ENCODE peak calls at places on chromosome X, in four cellular contexts. Z is K562, X is H1, T is SK-N-SH. W is an unnamed sample.
A peak's percentile ranks its signal among the peaks of the same experiment; 100 is the strongest.

GRCh38 chrX:34586936-34587335 is 70.1 kb downstream of the TMEM47 start:
- DNase-seq in Z (no peak), T (no peak), X (no peak), W (no peak)

GRCh38 chrX:71017396-71017939 is 50.7 kb downstream of the SNX12 start:
- DNase-seq in X (no peak), T (no peak), Z (no peak), W (no peak)

GRCh38 chrX:97328853-97329252 is 445.1 kb downstream of the RPA4 start:
- DNase-seq in X (no peak), T (peak; percentile 20), Z (no peak), W (no peak)

GRCh38 chrX:460116-460515 is 73.4 kb upstream of the PPP2R3B start:
- DNase-seq in Z (no peak), T (no peak), X (no peak), W (no peak)

GRCh38 chrX:119694601-119695534 is 1.9 kb upstream of the SEPTIN6 start:
- DNase-seq in T (peak; percentile 17), Z (no peak), X (peak; percentile 48), W (peak; percentile 28)

GRCh38 chrX:97314348-97314747 is 430.6 kb downstream of the RPA4 start:
- DNase-seq in Z (no peak), X (no peak), T (no peak), W (no peak)

GRCh38 chrX:789096-789495 is 158.5 kb downstream of the SHOX start:
- DNase-seq in T (no peak), Z (no peak), X (no peak), W (no peak)

GRCh38 chrX:149493567-149494562 is 11.2 kb downstream of the IDS start:
- DNase-seq in T (no peak), X (no peak), Z (peak; percentile 14), W (no peak)

GRCh38 chrX:33831211-33831610 is 300.9 kb downstream of the FAM47A start:
- DNase-seq in T (no peak), Z (no peak), X (no peak), W (no peak)

GRCh38 chrX:13816899-13817298 is at the start of gene GPM6B:
- DNase-seq in Z (no peak), X (peak; percentile 46), T (no peak), W (no peak)

GRCh38 chrX:110437686-110438085 is 79.0 kb downstream of the RTL9 start:
- DNase-seq in Z (no peak), T (no peak), X (no peak), W (no peak)

GRCh38 chrX:36867143-36867542 is 141.0 kb upstream of the FAM47C start:
- DNase-seq in Z (peak; percentile 7), T (peak; percentile 5), X (no peak), W (no peak)

GRCh38 chrX:54633641-54634040 is 103.6 kb downstream of the GNL3L start:
- DNase-seq in Z (no peak), X (no peak), T (no peak), W (peak; percentile 29)

GRCh38 chrX:139720136-139720535 is 12.2 kb upstream of the MCF2 start:
- DNase-seq in Z (no peak), X (peak; percentile 42), T (no peak), W (peak; percentile 11)

GRCh38 chrX:9341305-9342201 is 123.3 kb upstream of the TBL1X start:
- DNase-seq in Z (peak; percentile 59), X (no peak), T (peak; percentile 63), W (no peak)

GRCh38 chrX:31435592-31435991 is 363.8 kb upstream of the FTHL17 start:
- DNase-seq in X (peak; percentile 60), T (no peak), Z (no peak), W (peak; percentile 71)

GRCh38 chrX:55522577-55523254 is 33.1 kb upstream of the USP51 start:
- DNase-seq in X (no peak), Z (no peak), T (no peak), W (no peak)

GRCh38 chrX:104324871-104325585 is 70.3 kb upstream of the ESX1 start:
- DNase-seq in T (no peak), Z (no peak), X (no peak), W (no peak)

GRCh38 chrX:150211988-150212387 is 151.1 kb upstream of the MAMLD1 start:
- DNase-seq in X (no peak), T (no peak), Z (no peak), W (no peak)

GRCh38 chrX:8025705-8026104 is 98.5 kb upstream of the PNPLA4 start:
- DNase-seq in X (no peak), Z (no peak), T (no peak), W (no peak)

GRCh38 chrX:107741318-107741813 is 34.2 kb downstream of the TSC22D3 start:
- DNase-seq in T (no peak), X (no peak), Z (no peak), W (no peak)

GRCh38 chrX:74510401-74510800 is 89.1 kb downstream of the SLC16A2 start:
- DNase-seq in Z (no peak), T (no peak), X (no peak), W (no peak)

GRCh38 chrX:109268340-109268739 is 213.5 kb downstream of the GUCY2F start:
- DNase-seq in X (no peak), T (no peak), Z (no peak), W (no peak)

GRCh38 chrX:105610401-105610800 is 211.9 kb upstream of the NRK start:
- DNase-seq in T (no peak), Z (no peak), X (no peak), W (no peak)

GRCh38 chrX:281166-281999 is at the start of gene PLCXD1:
- DNase-seq in T (peak; percentile 84), X (peak; percentile 80), Z (peak; percentile 69), W (peak; percentile 90)

GRCh38 chrX:2875798-2876399 is 47.2 kb downstream of the GYG2 start:
- DNase-seq in Z (no peak), X (no peak), T (peak; percentile 20), W (no peak)

GRCh38 chrX:10441464-10441863 is 178.9 kb downstream of the MID1 start:
- DNase-seq in T (no peak), X (no peak), Z (no peak), W (no peak)

GRCh38 chrX:17744896-17745523 is 7.7 kb downstream of the SCML1 start:
- DNase-seq in Z (no peak), T (no peak), X (no peak), W (no peak)

GRCh38 chrX:107700317-107700774 is 72.0 kb downstream of the PRPS1 start:
- DNase-seq in X (no peak), Z (no peak), T (no peak), W (no peak)

GRCh38 chrX:129697204-129697829 is 41.5 kb upstream of the XPNPEP2 start:
- DNase-seq in X (no peak), Z (no peak), T (no peak), W (no peak)

GRCh38 chrX:132271330-132271729 is 52.1 kb upstream of the RAP2C start:
- DNase-seq in Z (no peak), X (no peak), T (no peak), W (no peak)

GRCh38 chrX:132270021-132270420 is 50.8 kb upstream of the RAP2C start:
- DNase-seq in X (no peak), Z (no peak), T (no peak), W (no peak)

GRCh38 chrX:132277953-132278614 is 58.8 kb upstream of the RAP2C start:
- DNase-seq in X (no peak), Z (no peak), T (no peak), W (no peak)

GRCh38 chrX:132270699-132271098 is 51.5 kb upstream of the RAP2C start:
- DNase-seq in T (no peak), X (no peak), Z (no peak), W (no peak)

GRCh38 chrX:132272826-132273225 is 53.6 kb upstream of the RAP2C start:
- DNase-seq in Z (no peak), X (no peak), T (no peak), W (no peak)
- TF ChIP-seq USF2 in Z (no peak), X (no peak), T (no peak), W (no peak)

GRCh38 chrX:57282568-57282967 is 3.9 kb upstream of the FAAH2 start:
- DNase-seq in X (no peak), T (no peak), Z (no peak), W (no peak)

GRCh38 chrX:57285001-57285400 is 1.5 kb upstream of the FAAH2 start:
- DNase-seq in T (no peak), Z (no peak), X (no peak), W (no peak)

GRCh38 chrX:57289089-57289488 is 2.6 kb downstream of the FAAH2 start:
- DNase-seq in X (no peak), T (no peak), Z (no peak), W (no peak)

DNA sequence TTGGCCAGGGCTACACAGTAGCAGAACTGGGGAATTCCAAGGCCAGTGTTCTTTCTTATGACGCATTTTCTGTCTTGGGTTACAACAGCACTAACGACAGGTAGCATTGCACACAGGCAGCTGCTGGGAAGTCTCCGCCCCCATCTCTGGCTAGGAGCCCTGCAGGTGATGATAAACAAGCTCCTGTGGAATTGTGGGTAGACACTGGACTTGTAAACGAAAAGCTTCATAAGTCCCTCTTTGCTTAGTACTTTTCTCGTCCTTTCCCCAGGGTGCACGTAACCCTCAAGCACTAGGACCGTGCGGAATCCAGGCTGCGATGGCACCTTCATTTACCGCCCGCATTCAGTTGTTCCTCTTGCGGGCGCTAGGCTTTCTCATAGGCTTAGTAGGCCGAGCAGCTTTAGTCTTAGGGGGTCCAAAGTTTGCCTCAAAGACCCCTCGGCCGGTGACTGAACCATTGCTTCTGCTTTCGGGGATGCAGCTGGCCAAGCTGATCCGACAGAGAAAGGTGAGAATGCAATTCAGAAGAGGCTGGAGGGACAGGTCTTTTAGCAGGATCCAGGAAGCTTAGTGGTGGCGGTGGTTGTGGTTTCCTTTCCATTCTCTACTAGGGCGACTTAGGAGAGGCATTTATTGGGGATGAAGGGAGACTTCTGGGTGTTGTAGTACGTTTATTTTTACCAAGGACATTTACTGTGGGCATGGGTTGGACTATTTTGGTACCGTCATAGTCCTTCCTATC is at the start of gene FAAH2:
- DNase-seq in T (no peak), Z (peak; percentile 2), X (peak; percentile 55), W (peak; percentile 44)
- TF ChIP-seq TEAD4 in T (no peak), Z (no peak), X (peak; percentile 23), W (no peak)

GRCh38 chrX:135512508-135513139 is 7.8 kb upstream of the INTS6L start:
- DNase-seq in X (no peak), T (no peak), Z (no peak), W (no peak)
- TF ChIP-seq USF2 in X (no peak), T (no peak), Z (no peak), W (no peak)

DNA sequence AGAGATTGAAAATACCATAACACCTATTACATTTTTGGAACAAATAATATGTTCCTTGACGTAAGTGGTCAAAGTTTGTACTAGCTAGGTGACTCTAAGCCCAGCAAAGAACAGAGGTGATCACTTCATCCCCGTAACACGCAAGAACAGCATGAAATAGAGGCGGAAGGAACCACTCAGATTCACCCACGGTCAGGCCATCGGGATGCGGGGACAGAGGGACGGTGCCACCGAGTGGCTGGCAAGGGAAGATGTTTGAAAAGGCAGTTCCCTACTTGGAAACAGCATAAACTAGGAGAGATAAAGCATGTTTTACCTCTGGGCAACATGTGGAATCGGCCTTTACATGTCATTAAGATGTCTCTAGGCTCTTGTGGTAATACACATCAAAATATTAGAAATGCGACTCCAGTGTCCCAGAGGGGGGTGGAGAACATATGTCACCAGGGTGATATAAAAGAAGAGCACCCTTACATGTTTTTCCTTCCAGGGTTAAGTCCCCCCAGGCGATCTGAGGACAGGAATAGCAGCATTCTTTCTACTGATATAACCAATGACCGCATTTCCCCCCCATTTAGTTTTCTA is 84.0 kb downstream of the PHKA2 start:
- DNase-seq in T (peak; percentile 87), X (no peak), Z (no peak), W (peak; percentile 34)
- TF ChIP-seq TEAD4 in T (no peak), X (no peak), Z (no peak), W (no peak)

W was measured in WTC11.